ENCODE peak calls at places on chromosomes 7 and 10, in seven cellular contexts. H is mucosa of descending colon; Q is HCT116; J is BJ; S is CD4-positive, alpha-beta T cell; C is retinal pigment epithelial cell; D is G401. L is an unnamed sample.

GRCh38 chr7:73618538-73618937 is 5.8 kb downstream of the MLXIPL start:
- DNase-seq in Q (no peak), S (no peak), C (no peak), H (no peak), J (no peak), D (peak), L (no peak)

GRCh38 chr10:5854178-5854570 is 35.5 kb downstream of the ANKRD16 start:
- DNase-seq in C (no peak), J (no peak), H (no peak), Q (no peak), S (no peak), D (no peak), L (no peak)

GRCh38 chr7:87926581-87927461 is 7.2 kb upstream of the ADAM22 start:
- DNase-seq in S (no peak), Q (no peak), D (peak), H (no peak), C (no peak), J (no peak), L (no peak)

GRCh38 chr10:62637249-62638061 is 167.1 kb upstream of the ADO start:
- DNase-seq in H (no peak), J (no peak), S (peak), C (no peak), D (no peak), Q (no peak), L (peak)

GRCh38 chr7:25725483-25725882 is 426.5 kb upstream of the NFE2L3 start:
- DNase-seq in J (no peak), Q (no peak), C (no peak), S (no peak), H (no peak), D (no peak), L (no peak)

GRCh38 chr10:45179716-45180115 is 135.7 kb downstream of the OR13A1 start:
- DNase-seq in S (no peak), C (no peak), D (peak), J (no peak), H (no peak), Q (no peak), L (peak)

GRCh38 chr7:138625084-138625848 is 75.9 kb downstream of the SVOPL start:
- DNase-seq in D (no peak), Q (no peak), S (no peak), C (no peak), J (no peak), H (no peak), L (no peak)

GRCh38 chr7:64887756-64888508 is 15.1 kb upstream of the ZNF273 start:
- DNase-seq in C (no peak), S (peak), H (no peak), J (no peak), D (peak), Q (no peak), L (peak)

GRCh38 chr10:111598433-111599059 is 521.7 kb downstream of the ADRA2A start:
- DNase-seq in S (peak), Q (peak), D (peak), H (no peak), C (peak), J (peak), L (peak)

GRCh38 chr7:16708980-16709379 is 44.6 kb upstream of the TSPAN13 start:
- DNase-seq in C (peak), H (no peak), D (no peak), Q (no peak), J (peak), S (no peak), L (peak)

GRCh38 chr10:71250405-71250804 is 38.0 kb downstream of the UNC5B start:
- DNase-seq in D (no peak), Q (no peak), J (no peak), C (no peak), H (no peak), S (no peak), L (no peak)

GRCh38 chr10:11874568-11875182 is 51.5 kb downstream of the PROSER2 start:
- DNase-seq in H (no peak), J (no peak), D (no peak), C (no peak), S (no peak), Q (peak), L (no peak)

GRCh38 chr10:113930482-113931057 is 76.1 kb downstream of the NHLRC2 start:
- DNase-seq in J (no peak), C (no peak), Q (no peak), S (no peak), H (no peak), D (no peak), L (no peak)

GRCh38 chr10:15118615-15119014 is 21.5 kb downstream of the RPP38 start:
- DNase-seq in H (no peak), D (no peak), S (no peak), C (no peak), Q (no peak), J (no peak), L (no peak)